ENCODE peak calls at places on chromosomes 6 and 20, in eight cellular contexts. R is stomach, D is upper lobe of left lung, F is A549, G is transverse colon, K is HepG2, Q is tibial nerve, P is esophagus muscularis mucosa. O is an unnamed sample. For H3K9me3, the result is how much of the 10 kb centered on the place peaks cover.

GRCh38 chr20:58852559-58853271 is at the start of gene GNAS:
- DNase-seq in R (no peak), F (peak), D (peak), G (peak), P (no peak), K (peak), Q (peak), O (no peak)

GRCh38 chr20:6558361-6558760 is 209.1 kb upstream of the BMP2 start:
- DNase-seq in P (no peak), R (no peak), G (no peak), D (no peak), K (peak), Q (no peak), F (no peak), O (no peak)

GRCh38 chr6:118871331-118871730 is 22.6 kb upstream of the ASF1A start:
- DNase-seq in Q (no peak), R (no peak), G (no peak), P (no peak), K (no peak), F (no peak), D (no peak), O (no peak)

GRCh38 chr6:133991096-133991593 is 38.1 kb downstream of the TBPL1 start:
- DNase-seq in G (no peak), K (peak), P (no peak), Q (no peak), F (peak), D (no peak), R (no peak), O (no peak)

GRCh38 chr20:36062799-36063198 is 91.7 kb upstream of the EPB41L1 start:
- DNase-seq in R (no peak), P (no peak), G (no peak), K (no peak), F (peak), Q (no peak), D (no peak), O (no peak)

GRCh38 chr6:142009647-142010046 is 123.1 kb upstream of the GJE1 start:
- DNase-seq in K (no peak), P (no peak), D (no peak), R (no peak), F (no peak), G (no peak), Q (no peak), O (no peak)

GRCh38 chr20:14915356-14915755 is 577.9 kb upstream of the FLRT3 start:
- DNase-seq in K (no peak), G (no peak), R (peak), P (no peak), Q (no peak), D (peak), F (no peak), O (peak)

GRCh38 chr6:167678102-167679101 is 148.3 kb upstream of the AFDN start:
- DNase-seq in D (peak), K (peak), Q (no peak), P (no peak), G (peak), F (no peak), R (peak), O (peak)

GRCh38 chr20:34049897-34050695 is 56.4 kb downstream of the RALY start:
- DNase-seq in D (no peak), P (no peak), R (no peak), K (no peak), F (no peak), Q (peak), G (no peak), O (no peak)

GRCh38 chr6:158230967-158231550 is 62.9 kb downstream of the GTF2H5 start:
- DNase-seq in D (no peak), Q (no peak), K (no peak), F (no peak), R (no peak), G (no peak), P (no peak), O (no peak)

GRCh38 chr6:31528821-31529328 is at the start of gene MCCD1:
- DNase-seq in Q (no peak), D (peak), R (no peak), P (no peak), K (no peak), F (no peak), G (no peak), O (no peak)

GRCh38 chr6:45772886-45773285 is 242.8 kb downstream of the CLIC5 start:
- DNase-seq in R (no peak), F (no peak), G (no peak), K (no peak), Q (no peak), D (no peak), P (peak), O (no peak)

GRCh38 chr6:54886932-54887584 is 40.5 kb downstream of the FAM83B start:
- DNase-seq in D (no peak), P (no peak), K (no peak), F (no peak), Q (no peak), R (no peak), G (no peak), O (no peak)

GRCh38 chr20:42763015-42763414 is 426.7 kb downstream of the PTPRT start:
- DNase-seq in D (no peak), Q (no peak), F (no peak), P (no peak), K (no peak), G (no peak), R (no peak), O (no peak)

GRCh38 chr20:32251470-32251869 is 26.0 kb upstream of the KIF3B start:
- DNase-seq in P (no peak), K (no peak), F (no peak), G (no peak), R (no peak), D (no peak), Q (no peak), O (no peak)

GRCh38 chr6:18491303-18492090 is 104.3 kb downstream of the RNF144B start:
- DNase-seq in D (no peak), K (no peak), G (no peak), F (no peak), R (no peak), P (peak), Q (no peak), O (no peak)

GRCh38 chr20:45459606-45460005 is 9.9 kb upstream of the WFDC2 start:
- DNase-seq in Q (no peak), K (no peak), G (no peak), F (peak), D (no peak), R (no peak), P (no peak), O (no peak)

GRCh38 chr6:95417856-95418255 is 159.5 kb upstream of the MANEA start:
- DNase-seq in Q (no peak), F (no peak), K (no peak), D (no peak), G (no peak), P (no peak), R (no peak), O (no peak)

GRCh38 chr6:161434331-161434730 is 160.5 kb upstream of the AGPAT4 start:
- DNase-seq in G (no peak), Q (no peak), R (no peak), D (no peak), P (no peak), K (no peak), F (no peak), O (no peak)

GRCh38 chr6:4350571-4351505 is 215.5 kb upstream of the ECI2 start:
- DNase-seq in R (no peak), P (no peak), F (no peak), Q (no peak), G (no peak), D (no peak), K (no peak), O (no peak)

GRCh38 chr20:61297981-61298380 is 45.9 kb downstream of the CDH4 start:
- DNase-seq in R (no peak), K (no peak), G (no peak), P (no peak), Q (no peak), F (no peak), D (peak), O (no peak)

DNA sequence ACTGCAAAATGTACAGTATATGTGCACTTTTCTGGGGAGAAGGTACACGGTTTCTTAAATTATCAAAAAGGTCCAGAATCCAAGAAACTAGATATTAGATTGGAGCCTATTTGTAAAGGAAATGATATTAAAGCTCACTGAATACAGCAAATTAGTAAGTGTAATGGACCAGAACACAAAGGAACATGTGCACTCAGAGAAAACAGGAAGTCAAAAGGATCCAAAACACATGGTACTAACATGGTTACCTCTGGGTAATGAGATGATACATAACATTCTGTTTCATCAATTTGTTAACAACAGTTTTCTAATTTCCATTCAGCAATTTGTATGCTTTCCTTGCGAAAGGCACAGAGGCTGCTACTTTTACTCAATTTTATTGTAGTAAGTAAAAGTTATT is 18.7 kb downstream of the ZNF322 start:
- DNase-seq in D (no peak), K (no peak), R (no peak), P (no peak), F (no peak), G (no peak), Q (no peak), O (no peak)
- H3K9me3 ChIP-seq in D (under half), K (half or more), R (under half), P (under half), F (half or more), G (under half), Q (under half), O (under half)

GRCh38 chr6:78864957-78865356 is 2.4 kb upstream of the IRAK1BP1 start:
- DNase-seq in F (no peak), D (no peak), Q (no peak), P (no peak), K (no peak), G (no peak), R (no peak), O (no peak)

GRCh38 chr6:78867370-78868040 is at the start of gene IRAK1BP1:
- DNase-seq in Q (peak), D (peak), K (peak), G (peak), F (peak), P (peak), R (peak), O (peak)

GRCh38 chr6:78863576-78863975 is 3.8 kb upstream of the IRAK1BP1 start:
- DNase-seq in P (no peak), D (no peak), G (no peak), R (no peak), F (no peak), K (no peak), Q (no peak), O (no peak)

GRCh38 chr6:78867020-78867369 is 356 bp upstream of the IRAK1BP1 start:
- DNase-seq in K (no peak), P (no peak), G (no peak), F (no peak), R (no peak), Q (no peak), D (no peak), O (no peak)

GRCh38 chr6:78868124-78868523 is 773 bp downstream of the IRAK1BP1 start:
- DNase-seq in K (no peak), Q (no peak), D (no peak), G (no peak), F (no peak), P (no peak), R (no peak), O (no peak)
- H3K27ac ChIP-seq in K (peak), Q (no peak), D (peak), G (peak), F (peak), P (no peak), R (no peak), O (no peak)

GRCh38 chr6:36677059-36677749 is 1.3 kb upstream of the CDKN1A start:
- DNase-seq in D (no peak), K (peak), G (no peak), R (no peak), P (no peak), F (no peak), Q (no peak), O (no peak)
- TF ChIP-seq EP300 in D (no peak), K (no peak), G (no peak), R (no peak), P (no peak), F (no peak), Q (no peak), O (no peak)

GRCh38 chr20:29878777-29879442 is 1378.6 kb upstream of the DEFB115 start:
- DNase-seq in G (peak), P (peak), K (no peak), D (peak), R (peak), F (no peak), Q (no peak), O (no peak)

GRCh38 chr20:29874476-29875202 is 1382.8 kb upstream of the DEFB115 start:
- DNase-seq in P (peak), R (no peak), G (no peak), F (no peak), D (peak), Q (no peak), K (no peak), O (no peak)

GRCh38 chr20:29873946-29874345 is 1383.5 kb upstream of the DEFB115 start:
- DNase-seq in G (peak), R (peak), Q (no peak), K (no peak), D (peak), P (peak), F (peak), O (no peak)

GRCh38 chr20:29878281-29878741 is 1379.2 kb upstream of the DEFB115 start:
- DNase-seq in K (peak), P (peak), D (peak), G (peak), R (peak), Q (no peak), F (peak), O (no peak)

GRCh38 chr20:29876911-29877285 is 1380.6 kb upstream of the DEFB115 start:
- DNase-seq in Q (no peak), F (no peak), P (peak), D (no peak), G (peak), R (no peak), K (no peak), O (no peak)
- H3K9me3 ChIP-seq in Q (under half), F (under half), P (under half), D (under half), G (under half), R (half or more), K (half or more), O (under half)

DNA sequence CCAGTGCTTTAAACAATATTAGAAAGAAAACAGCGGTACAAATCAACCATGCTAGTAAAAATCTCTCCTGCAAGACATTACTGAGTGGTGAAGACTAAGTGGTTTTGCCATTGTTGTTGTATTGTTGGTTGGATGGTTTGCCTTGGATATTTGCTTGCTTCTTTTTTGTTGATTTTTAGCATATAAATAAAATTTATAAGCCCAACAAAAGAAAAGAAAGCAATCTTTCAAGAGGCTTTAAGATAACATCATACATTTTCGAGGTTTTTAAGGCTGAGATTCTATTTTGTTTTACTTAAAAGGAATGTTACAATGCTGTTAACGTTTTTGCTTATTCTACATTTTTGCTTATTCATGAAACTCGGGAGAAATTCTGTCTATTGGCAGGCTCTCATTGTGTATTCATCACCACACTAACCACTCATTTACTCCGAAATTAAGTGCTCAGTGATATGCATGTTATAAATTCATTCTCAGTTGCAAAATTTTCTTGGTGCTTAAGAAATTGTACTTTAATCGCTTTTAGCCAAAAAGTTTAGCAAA is 139.1 kb downstream of the LAMA2 start:
- DNase-seq in D (no peak), G (no peak), K (no peak), Q (no peak), F (no peak), P (no peak), R (no peak), O (no peak)
- H3K27ac ChIP-seq in D (no peak), G (no peak), K (no peak), Q (no peak), F (no peak), P (no peak), R (no peak), O (no peak)

DNA sequence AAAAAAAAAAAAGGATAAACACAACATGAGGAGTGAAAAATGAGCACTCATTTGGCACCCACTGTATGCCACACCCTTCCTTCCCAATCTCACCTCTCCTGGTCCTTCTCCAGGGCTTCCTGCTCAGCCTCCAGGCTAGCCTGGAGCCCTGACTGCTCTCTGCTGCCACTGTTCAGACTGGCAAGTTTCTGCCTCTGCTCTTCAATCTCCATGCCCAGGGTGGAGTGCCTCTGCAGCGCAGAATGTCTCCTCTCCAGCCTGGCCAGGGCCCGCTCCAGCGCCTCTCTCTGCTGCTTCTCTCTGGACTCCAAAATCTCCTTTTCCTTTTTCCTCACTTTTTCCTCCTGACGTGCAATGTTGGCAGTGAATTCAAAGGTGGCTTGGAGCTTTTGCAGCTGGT is 194.5 kb downstream of the KIF16B start:
- DNase-seq in G (no peak), P (no peak), D (peak), F (no peak), Q (no peak), K (no peak), R (no peak), O (no peak)
- TF ChIP-seq EP300 in G (no peak), P (no peak), D (no peak), F (no peak), Q (no peak), K (no peak), R (no peak), O (no peak)

O was measured in ovary.